ENCODE peak calls at places on chromosomes 5 and 9, in eight cellular contexts. P, V, I, Q, T, R, N and H are unnamed samples.

GRCh38 chr9:126861707-126862460 is 1.4 kb downstream of the ZBTB34 start:
- DNase-seq in T (no peak), N (no peak), V (peak; percentile 20), I (peak; percentile 84), R (no peak), Q (no peak), P (no peak), H (peak; percentile 17)

GRCh38 chr5:122680623-122681350 is 94.1 kb upstream of the SNX2 start:
- DNase-seq in I (no peak), Q (no peak), N (no peak), T (no peak), R (no peak), P (no peak), V (no peak), H (no peak)

GRCh38 chr5:83925321-83925877 is 204.7 kb upstream of the HAPLN1 start:
- DNase-seq in P (no peak), Q (no peak), R (no peak), I (peak; percentile 39), T (no peak), N (peak; percentile 39), V (peak; percentile 67), H (no peak)

GRCh38 chr9:37938121-37938906 is 34.4 kb upstream of the SLC25A51 start:
- DNase-seq in N (peak; percentile 41), T (peak; percentile 36), P (no peak), I (peak; percentile 94), Q (peak; percentile 36), R (peak; percentile 66), V (peak; percentile 65), H (no peak)

GRCh38 chr5:123705741-123706140 is 193.8 kb downstream of the CSNK1G3 start:
- DNase-seq in T (no peak), Q (no peak), R (no peak), V (peak; percentile 32), P (no peak), I (peak; percentile 70), N (no peak), H (no peak)

GRCh38 chr5:36944607-36945225 is 68.1 kb downstream of the NIPBL start:
- DNase-seq in V (peak; percentile 39), N (peak; percentile 24), P (no peak), I (peak; percentile 78), T (no peak), R (peak; percentile 67), Q (no peak), H (no peak)

GRCh38 chr9:134210908-134211810 is 46.8 kb upstream of the RNU6ATAC start:
- DNase-seq in P (no peak), I (no peak), T (peak; percentile 63), R (no peak), Q (no peak), V (no peak), N (no peak), H (no peak)

GRCh38 chr5:126780165-126780827 is 3.4 kb downstream of the LMNB1 start:
- DNase-seq in R (peak; percentile 41), Q (peak; percentile 65), T (no peak), V (peak; percentile 53), N (no peak), P (peak; percentile 18), I (peak; percentile 81), H (peak; percentile 70)

GRCh38 chr5:104412649-104413240 is 850.2 kb upstream of the NUDT12 start:
- DNase-seq in N (no peak), P (peak; percentile 44), V (peak; percentile 35), T (no peak), I (peak; percentile 39), R (no peak), Q (peak; percentile 2), H (no peak)

GRCh38 chr5:75509956-75510355 is 1.5 kb downstream of the CERT1 start:
- DNase-seq in T (no peak), R (no peak), Q (peak; percentile 50), V (peak; percentile 30), P (no peak), N (peak; percentile 1), I (peak; percentile 79), H (no peak)

GRCh38 chr5:114789773-114790402 is 379.8 kb downstream of the TRIM36 start:
- DNase-seq in P (no peak), Q (no peak), N (no peak), R (no peak), I (peak; percentile 52), T (no peak), V (peak; percentile 9), H (no peak)

GRCh38 chr5:146877178-146877681 is 1.3 kb downstream of the PPP2R2B start:
- DNase-seq in I (no peak), P (no peak), R (no peak), V (no peak), T (no peak), N (no peak), Q (no peak), H (no peak)

GRCh38 chr9:1709347-1709746 is 305.8 kb upstream of the SMARCA2 start:
- DNase-seq in R (no peak), P (no peak), I (no peak), T (no peak), N (no peak), V (no peak), Q (peak; percentile 19), H (no peak)

GRCh38 chr5:133868946-133869674 is 99.3 kb downstream of the C5orf15 start:
- DNase-seq in I (peak; percentile 73), N (peak; percentile 32), P (peak; percentile 75), T (no peak), R (no peak), V (peak; percentile 39), Q (peak; percentile 86), H (peak; percentile 89)

GRCh38 chr5:103060414-103060954 is 59.5 kb downstream of the GIN1 start:
- DNase-seq in R (no peak), V (no peak), N (no peak), Q (no peak), P (no peak), I (no peak), T (no peak), H (no peak)

DNA sequence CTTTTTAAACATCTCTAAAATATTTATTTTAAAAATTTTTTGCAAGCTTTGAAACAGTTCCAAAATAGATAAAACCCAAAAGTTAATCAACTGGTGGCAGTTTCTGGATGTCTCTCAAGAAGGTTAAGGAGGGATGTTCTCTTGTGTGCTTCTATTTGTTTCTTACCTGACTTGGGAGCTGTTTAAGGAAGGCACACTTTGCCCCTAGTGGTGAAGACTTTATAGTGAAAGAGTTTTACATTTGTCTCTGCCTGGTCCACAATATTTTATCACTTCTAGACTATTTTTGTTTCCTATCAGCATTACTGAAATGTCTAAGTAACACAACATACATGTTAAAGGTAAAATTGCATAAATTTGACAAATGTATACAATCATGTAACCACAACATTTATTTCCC is 552.8 kb downstream of the SEMA5A start:
- DNase-seq in R (no peak), P (no peak), T (no peak), N (no peak), I (no peak), V (peak; percentile 19), Q (no peak), H (no peak)
- TF ChIP-seq CTCF in R (peak; percentile 77), P (peak; percentile 69), T (no peak), N (peak; percentile 55), I (peak; percentile 62), V (peak; percentile 61), Q (peak; percentile 11), H (peak; percentile 58)

GRCh38 chr5:172870807-172871431 is 36.9 kb downstream of the ERGIC1 start:
- DNase-seq in R (no peak), V (peak; percentile 80), Q (peak; percentile 62), T (no peak), P (no peak), I (no peak), N (no peak), H (no peak)
- TF ChIP-seq CTCF in R (no peak), V (no peak), Q (no peak), T (no peak), P (no peak), I (no peak), N (no peak), H (no peak)

GRCh38 chr9:131037336-131038255 is 28.6 kb downstream of the LAMC3 start:
- DNase-seq in Q (peak; percentile 4), I (no peak), T (no peak), V (no peak), P (no peak), N (no peak), R (no peak), H (no peak)
- TF ChIP-seq CTCF in Q (no peak), I (peak; percentile 6), T (no peak), V (no peak), P (no peak), N (no peak), R (no peak), H (no peak)

DNA sequence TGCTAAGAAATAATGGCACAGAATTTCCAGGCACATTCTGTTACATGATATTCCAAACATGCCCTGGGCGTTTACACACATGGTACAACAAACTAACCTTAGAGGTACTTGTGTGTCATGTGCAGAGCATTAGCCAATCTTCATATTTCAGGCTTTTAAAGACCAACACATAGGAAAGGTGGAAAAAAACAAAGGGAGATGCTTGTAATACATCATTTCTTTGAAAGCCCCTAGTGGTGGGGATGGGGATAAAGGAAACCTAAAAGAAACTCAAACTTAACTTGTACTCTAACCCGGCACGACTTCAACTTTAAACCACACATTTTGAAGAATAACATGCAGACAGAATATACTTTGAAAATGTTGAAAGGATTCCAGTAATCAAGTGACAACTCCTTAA is 133.6 kb downstream of the PTPRD start:
- DNase-seq in R (no peak), P (no peak), T (no peak), V (no peak), N (no peak), Q (no peak), I (no peak), H (no peak)
- TF ChIP-seq CTCF in R (peak; percentile 54), P (peak; percentile 87), T (no peak), V (peak; percentile 43), N (peak; percentile 12), Q (no peak), I (peak; percentile 5), H (peak; percentile 40)

DNA sequence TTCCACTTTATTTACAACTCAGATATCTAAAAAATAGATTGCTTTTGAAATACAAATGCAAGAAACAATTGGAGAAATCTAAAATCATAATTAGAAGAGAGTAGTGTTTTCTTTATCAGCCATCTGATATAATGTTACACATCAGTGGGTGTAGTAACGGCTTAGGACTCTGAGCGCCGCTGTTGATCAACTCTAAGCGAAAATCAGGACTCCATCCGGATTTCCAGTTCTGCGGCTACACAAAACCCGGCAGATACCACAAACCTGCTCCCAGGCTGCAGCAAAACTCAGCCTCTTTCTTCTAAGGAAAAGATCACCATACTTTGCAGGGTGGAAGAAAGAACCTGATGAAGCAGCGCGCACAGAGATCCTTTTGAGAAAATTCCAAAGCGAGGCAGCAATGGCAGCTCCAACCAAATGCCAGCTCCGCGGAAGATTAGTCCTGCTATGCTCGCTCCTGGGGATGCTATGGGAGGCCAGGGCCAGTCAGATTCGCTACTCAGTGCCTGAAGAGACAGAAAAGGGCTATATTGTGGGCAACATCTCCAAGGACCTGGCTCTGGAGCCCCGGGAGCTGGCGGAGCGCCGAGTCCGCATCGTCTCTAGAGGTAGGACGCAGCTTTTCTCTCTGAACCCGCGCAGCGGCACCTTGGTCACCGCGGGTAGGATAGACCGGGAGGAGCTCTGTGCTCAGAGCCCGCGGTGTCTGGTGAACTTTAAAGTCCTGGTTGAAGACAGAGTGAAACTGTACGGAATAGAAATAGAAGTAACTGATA is at the start of gene PCDHGA9:
- DNase-seq in R (no peak), V (peak; percentile 15), I (peak; percentile 37), Q (peak; percentile 34), P (no peak), N (no peak), T (peak; percentile 36), H (no peak)
- TF ChIP-seq CTCF in R (peak; percentile 69), V (peak; percentile 27), I (peak; percentile 42), Q (no peak), P (no peak), N (peak; percentile 53), T (no peak), H (peak; percentile 27)

GRCh38 chr5:168114444-168115017 is 176.9 kb upstream of the WWC1 start:
- DNase-seq in V (peak; percentile 37), P (peak; percentile 66), Q (peak; percentile 17), N (no peak), I (peak; percentile 28), R (peak; percentile 50), T (peak; percentile 62), H (no peak)
- TF ChIP-seq CTCF in V (peak; percentile 92), P (peak; percentile 56), Q (no peak), N (peak; percentile 53), I (peak; percentile 75), R (peak; percentile 70), T (peak; percentile 50), H (peak; percentile 57)